ENCODE peak calls at places on chromosomes 12 and 14, in four cellular contexts. D is NB4, Y is cardiac muscle cell, S is fibroblast of pulmonary artery. P is an unnamed sample.

GRCh38 chr12:20490213-20490612 is 121.9 kb downstream of the PDE3A start:
- DNase-seq in D (no peak), Y (peak), S (peak), P (no peak)

GRCh38 chr14:77104393-77104792 is 6.3 kb downstream of the CIPC start:
- DNase-seq in D (no peak), Y (no peak), S (no peak), P (no peak)

GRCh38 chr14:24310666-24311604 is at the start of gene LTB4R:
- DNase-seq in D (peak), Y (peak), S (peak), P (peak)

GRCh38 chr12:12788131-12788530 is 2.7 kb downstream of the APOLD1 start:
- DNase-seq in D (no peak), Y (no peak), S (no peak), P (no peak)

GRCh38 chr12:50569876-50570275 is 65.1 kb downstream of the DIP2B start:
- DNase-seq in D (no peak), Y (no peak), S (peak), P (no peak)

GRCh38 chr14:26137161-26137560 is 460.7 kb downstream of the NOVA1 start:
- DNase-seq in D (no peak), Y (no peak), S (no peak), P (no peak)

GRCh38 chr14:54756656-54757392 is 145.8 kb downstream of the GCH1 start:
- DNase-seq in D (no peak), Y (no peak), S (no peak), P (no peak)

GRCh38 chr14:100842799-100843198 is 16.9 kb downstream of the MEG3 start:
- DNase-seq in D (no peak), Y (peak), S (peak), P (no peak)

GRCh38 chr14:104424406-104425072 is 155.0 kb upstream of the C14orf180 start:
- DNase-seq in D (no peak), Y (peak), S (no peak), P (peak)

GRCh38 chr14:93006484-93007128 is 83.7 kb downstream of the CHGA start:
- DNase-seq in D (peak), Y (peak), S (peak), P (no peak)

GRCh38 chr12:111274820-111275219 is 94.1 kb downstream of the PHETA1 start:
- DNase-seq in D (peak), Y (no peak), S (no peak), P (no peak)

GRCh38 chr12:116236148-116236731 is 41.3 kb downstream of the MED13L start:
- DNase-seq in D (peak), Y (peak), S (peak), P (peak)

GRCh38 chr14:77148510-77149231 is 7.1 kb upstream of the ZDHHC22 start:
- DNase-seq in D (no peak), Y (no peak), S (peak), P (no peak)

GRCh38 chr14:104140463-104141331 is 2.3 kb downstream of the KIF26A start:
- DNase-seq in D (no peak), Y (no peak), S (no peak), P (no peak)

GRCh38 chr12:8914716-8915526 is 612 bp downstream of the PHC1 start:
- DNase-seq in D (peak), Y (peak), S (peak), P (peak)

GRCh38 chr14:105312973-105313372 is 1.6 kb upstream of the PACS2 start:
- DNase-seq in D (no peak), Y (no peak), S (no peak), P (no peak)

GRCh38 chr14:95523051-95523817 is 6.8 kb upstream of the SYNE3 start:
- DNase-seq in D (peak), Y (peak), S (peak), P (no peak)

DNA sequence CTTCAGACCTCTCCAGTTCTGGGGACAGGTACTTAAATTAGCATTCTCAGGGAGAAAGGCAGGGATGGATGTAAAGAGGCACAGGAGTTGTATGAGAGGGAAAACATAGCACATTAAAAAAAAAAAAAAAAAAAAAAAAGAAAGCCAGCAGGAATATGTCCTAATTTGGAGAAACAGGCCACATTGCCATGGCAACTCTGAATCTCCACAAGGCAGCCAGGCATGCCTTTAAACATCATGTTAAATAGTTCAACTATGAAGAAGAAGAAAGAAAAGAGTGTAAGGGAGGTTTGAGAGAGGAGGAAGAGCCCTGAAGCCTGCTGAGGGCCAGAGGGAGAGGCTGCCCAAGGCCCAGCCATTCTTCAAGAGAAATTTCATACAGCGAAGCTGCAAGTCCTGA is 145.7 kb downstream of the GRIN2B start:
- DNase-seq in D (no peak), Y (no peak), S (no peak), P (no peak)
- TF ChIP-seq CTCF in D (no peak), Y (no peak), S (no peak), P (no peak)

GRCh38 chr12:130813436-130813835 is 25.6 kb downstream of the STX2 start:
- DNase-seq in D (peak), Y (no peak), S (no peak), P (no peak)
- TF ChIP-seq CTCF in D (no peak), Y (no peak), S (no peak), P (no peak)

DNA sequence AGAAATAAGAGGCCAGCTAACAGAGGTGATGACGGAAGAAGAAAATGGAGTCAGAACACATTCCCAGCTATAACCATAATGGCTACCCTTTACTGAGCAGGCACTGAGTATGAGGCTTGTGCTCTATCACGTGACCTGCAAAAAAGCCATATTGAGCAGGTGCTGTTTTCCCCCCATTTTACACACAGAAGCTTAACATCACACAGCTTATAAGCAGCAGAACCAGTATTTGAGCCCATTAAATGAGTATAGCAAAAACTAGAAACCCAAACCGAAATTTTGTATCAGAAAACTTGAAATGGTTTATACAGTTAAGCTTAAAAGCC is 28.4 kb downstream of the PAPLN start:
- DNase-seq in D (no peak), Y (no peak), S (no peak), P (no peak)
- TF ChIP-seq CTCF in D (no peak), Y (no peak), S (no peak), P (no peak)

GRCh38 chr14:89388853-89389252 is 28.2 kb downstream of the FOXN3 start:
- DNase-seq in D (no peak), Y (peak), S (peak), P (no peak)
- TF ChIP-seq CTCF in D (no peak), Y (peak), S (peak), P (no peak)

GRCh38 chr14:61802010-61802621 is 39.9 kb downstream of the SNAPC1 start:
- DNase-seq in D (no peak), Y (no peak), S (no peak), P (no peak)
- TF ChIP-seq CTCF in D (no peak), Y (no peak), S (no peak), P (no peak)

GRCh38 chr14:60229614-60230013 is 19.4 kb upstream of the PPM1A start:
- DNase-seq in D (no peak), Y (no peak), S (no peak), P (no peak)

GRCh38 chr14:60232185-60232584 is 16.8 kb upstream of the PPM1A start:
- DNase-seq in D (no peak), Y (no peak), S (no peak), P (no peak)

GRCh38 chr14:60233891-60234290 is 15.1 kb upstream of the PPM1A start:
- DNase-seq in D (no peak), Y (no peak), S (no peak), P (no peak)

GRCh38 chr14:60235440-60235839 is 13.6 kb upstream of the PPM1A start:
- DNase-seq in D (no peak), Y (no peak), S (no peak), P (no peak)

GRCh38 chr14:60233251-60233650 is 15.8 kb upstream of the PPM1A start:
- DNase-seq in D (no peak), Y (no peak), S (no peak), P (no peak)
- TF ChIP-seq CTCF in D (no peak), Y (no peak), S (no peak), P (no peak)

DNA sequence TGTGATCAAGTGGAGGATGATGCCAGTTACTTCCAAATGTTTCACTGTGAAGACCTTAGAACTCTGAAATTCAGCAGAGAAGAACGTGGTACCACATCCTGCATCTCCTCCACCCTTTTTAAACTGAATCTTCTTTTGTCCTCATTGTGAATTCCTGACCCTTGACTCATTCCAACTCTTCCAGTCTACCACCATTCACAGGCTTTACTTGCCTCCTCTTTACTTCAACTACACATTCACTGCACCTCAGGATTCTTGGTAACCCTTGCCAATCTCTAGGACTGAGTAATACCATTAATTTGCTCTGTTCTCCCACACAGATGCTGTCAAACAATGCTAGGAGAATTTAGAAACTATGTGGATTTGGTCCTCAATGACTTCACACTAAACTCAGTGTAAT is 37.3 kb downstream of the PPP1R12A start:
- DNase-seq in D (no peak), Y (peak), S (peak), P (no peak)
- TF ChIP-seq CTCF in D (no peak), Y (no peak), S (no peak), P (no peak)

DNA sequence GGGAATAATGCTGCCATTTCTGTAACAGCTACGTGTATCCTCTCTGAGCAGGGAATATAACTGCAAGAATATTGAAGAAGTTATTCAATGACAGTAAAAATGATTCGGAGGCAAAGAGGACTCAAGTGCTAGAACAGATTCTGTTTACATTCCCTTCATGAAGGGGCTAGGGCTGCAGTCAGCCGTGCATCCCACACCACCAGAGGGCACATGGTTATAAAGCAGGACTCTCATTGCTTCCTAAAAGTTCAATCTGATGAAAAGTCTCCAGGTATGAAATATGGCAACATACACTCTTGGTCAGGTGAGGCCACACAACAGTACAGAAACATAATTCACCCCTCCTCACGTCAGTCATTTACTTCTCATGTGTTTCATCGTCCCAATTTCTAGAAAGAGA is 34.0 kb downstream of the TCHP start:
- DNase-seq in D (no peak), Y (peak), S (no peak), P (no peak)
- TF ChIP-seq CTCF in D (peak), Y (peak), S (peak), P (peak)

P was measured in GM10248.